ENCODE peak calls at places on chromosome 4, in seven cellular contexts. Y is heart right ventricle, S is suprapubic skin, V is thoracic aorta, T is body of pancreas, Z is AG04450, R is heart left ventricle. G is an unnamed sample.

GRCh38 chr4:147453561-147454141 is 27.2 kb upstream of the EDNRA start:
- DNase-seq in V (no peak), Y (no peak), S (no peak), Z (peak; percentile 24), T (no peak), R (no peak), G (no peak)

GRCh38 chr4:7727727-7728126 is 211.9 kb downstream of the AFAP1 start:
- DNase-seq in T (no peak), Y (no peak), Z (no peak), R (no peak), S (no peak), V (no peak), G (no peak)

GRCh38 chr4:72564184-72564583 is 4.8 kb downstream of the ADAMTS3 start:
- DNase-seq in Z (no peak), T (no peak), V (no peak), S (no peak), Y (no peak), R (no peak), G (peak; percentile 69)

GRCh38 chr4:155299103-155299502 is 77.7 kb downstream of the MAP9 start:
- DNase-seq in V (no peak), Z (no peak), S (no peak), R (no peak), Y (no peak), T (no peak), G (no peak)

GRCh38 chr4:188254211-188254610 is 115.0 kb downstream of the TRIML1 start:
- DNase-seq in R (no peak), S (no peak), V (no peak), Z (no peak), Y (no peak), T (no peak), G (no peak)

GRCh38 chr4:72677265-72677664 is 108.2 kb upstream of the ADAMTS3 start:
- DNase-seq in S (no peak), T (peak; percentile 21), R (no peak), V (no peak), Z (no peak), Y (no peak), G (no peak)

GRCh38 chr4:23969635-23970034 is 79.8 kb upstream of the PPARGC1A start:
- DNase-seq in T (no peak), Z (no peak), S (no peak), R (no peak), V (no peak), Y (no peak), G (no peak)

GRCh38 chr4:84497220-84497834 is 1.8 kb downstream of the NKX6-1 start:
- DNase-seq in R (no peak), V (no peak), Z (no peak), S (no peak), T (no peak), Y (no peak), G (no peak)

GRCh38 chr4:16969696-16970135 is 71.3 kb upstream of the LDB2 start:
- DNase-seq in R (no peak), Y (no peak), S (no peak), V (no peak), T (peak; percentile 14), Z (peak; percentile 36), G (no peak)

GRCh38 chr4:17324431-17324830 is 187.5 kb downstream of the QDPR start:
- DNase-seq in V (no peak), Z (peak; percentile 62), T (peak; percentile 28), Y (peak; percentile 69), R (peak; percentile 46), S (no peak), G (peak; percentile 37)

GRCh38 chr4:156223985-156224384 is 270.3 kb upstream of the CTSO start:
- DNase-seq in Z (no peak), V (no peak), T (no peak), S (no peak), Y (no peak), R (no peak), G (no peak)

GRCh38 chr4:47010347-47011188 is 17.2 kb upstream of the GABRA4 start:
- DNase-seq in T (no peak), Y (no peak), V (no peak), S (no peak), R (no peak), Z (no peak), G (no peak)

GRCh38 chr4:16757080-16757521 is 141.3 kb downstream of the LDB2 start:
- DNase-seq in V (no peak), R (no peak), T (no peak), Y (no peak), Z (no peak), S (no peak), G (no peak)

GRCh38 chr4:152099061-152099425 is 338.2 kb upstream of the GATB start:
- DNase-seq in Z (no peak), S (no peak), R (no peak), T (no peak), V (no peak), Y (no peak), G (no peak)

GRCh38 chr4:63580796-63581475 is 828.3 kb downstream of the TECRL start:
- DNase-seq in R (no peak), Y (no peak), S (no peak), Z (no peak), T (no peak), V (no peak), G (no peak)

GRCh38 chr4:184424993-184425758 is 49.2 kb downstream of the IRF2 start:
- DNase-seq in V (no peak), Y (no peak), T (no peak), R (no peak), Z (no peak), S (no peak), G (no peak)

GRCh38 chr4:175705407-175705806 is 106.7 kb downstream of the GPM6A start:
- DNase-seq in V (no peak), S (no peak), T (no peak), R (no peak), Z (no peak), Y (peak; percentile 16), G (no peak)

GRCh38 chr4:94304365-94304971 is 38.2 kb downstream of the HPGDS start:
- DNase-seq in T (no peak), Y (no peak), Z (no peak), R (no peak), S (no peak), V (no peak), G (no peak)

GRCh38 chr4:109729155-109729562 is 711 bp downstream of the PLA2G12A start:
- DNase-seq in Y (no peak), V (no peak), Z (no peak), R (no peak), T (no peak), S (no peak), G (no peak)

GRCh38 chr4:169902658-169903345 is 123.4 kb downstream of the MFAP3L start:
- DNase-seq in V (no peak), Y (no peak), Z (no peak), T (no peak), S (no peak), R (no peak), G (no peak)

GRCh38 chr4:54414545-54414944 is 185.5 kb downstream of the PDGFRA start:
- DNase-seq in T (no peak), S (no peak), R (no peak), V (no peak), Y (no peak), Z (no peak), G (no peak)

GRCh38 chr4:54423066-54423465 is 194.0 kb downstream of the PDGFRA start:
- DNase-seq in Y (no peak), R (no peak), Z (no peak), T (no peak), S (no peak), V (no peak), G (peak; percentile 21)

GRCh38 chr4:54418468-54418867 is 189.4 kb downstream of the PDGFRA start:
- DNase-seq in V (no peak), Z (no peak), T (no peak), Y (no peak), R (no peak), S (no peak), G (no peak)
- TF ChIP-seq CTCF in V (no peak), Z (no peak), T (no peak), Y (no peak), R (no peak), S (no peak), G (no peak)

GRCh38 chr4:4332529-4332928 is 42.5 kb downstream of the ZBTB49 start:
- DNase-seq in Y (no peak), V (no peak), Z (no peak), T (no peak), S (no peak), R (no peak), G (no peak)

GRCh38 chr4:4330794-4331193 is 40.7 kb downstream of the ZBTB49 start:
- DNase-seq in V (no peak), R (no peak), Z (no peak), Y (no peak), S (no peak), T (no peak), G (no peak)

GRCh38 chr4:4334798-4335520 is 44.9 kb downstream of the ZBTB49 start:
- DNase-seq in S (no peak), Y (peak; percentile 52), R (peak; percentile 42), T (peak; percentile 74), Z (no peak), V (no peak), G (no peak)

GRCh38 chr4:4329496-4329895 is 39.4 kb downstream of the ZBTB49 start:
- DNase-seq in R (no peak), Z (no peak), V (no peak), S (no peak), Y (no peak), T (no peak), G (no peak)

GRCh38 chr4:4333265-4333706 is 43.2 kb downstream of the ZBTB49 start:
- DNase-seq in S (no peak), V (no peak), Z (peak; percentile 42), R (peak; percentile 37), T (no peak), Y (peak; percentile 50), G (peak; percentile 66)
- H3K4me3 ChIP-seq in S (no peak overlapping the region), V (no peak overlapping the region), Z (no peak overlapping the region), R (no peak overlapping the region), T (no peak overlapping the region), Y (no peak overlapping the region), G (no peak overlapping the region)

DNA sequence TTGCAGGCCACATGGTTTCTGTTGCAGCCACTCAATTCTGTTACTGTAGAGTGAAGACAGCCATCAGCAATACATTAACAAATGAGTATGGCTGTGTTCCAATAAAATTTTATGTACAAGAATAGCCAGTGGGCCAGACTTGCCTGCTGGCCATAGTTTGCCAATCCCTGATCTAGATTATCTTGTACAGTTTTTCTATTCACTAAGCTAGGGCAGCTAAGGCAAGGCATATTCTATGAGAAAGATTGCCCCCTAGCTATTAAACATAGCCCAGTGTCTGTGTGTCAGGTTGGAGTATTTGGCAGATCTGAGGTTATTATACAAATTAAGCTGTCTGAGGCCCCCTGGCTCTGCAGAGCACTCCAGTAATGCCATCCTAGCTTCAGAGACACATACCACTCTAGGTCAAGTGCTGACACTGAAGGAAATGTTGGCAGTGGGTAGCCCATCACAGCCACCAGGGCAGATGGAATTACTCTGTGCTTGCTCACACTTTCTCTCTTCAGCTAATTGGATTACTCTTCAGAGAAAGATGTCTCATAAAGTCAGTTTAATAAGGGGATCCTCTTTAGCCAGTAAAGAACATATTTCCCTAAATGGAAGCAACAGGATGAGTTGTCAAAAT is 40.7 kb downstream of the MTTP start:
- DNase-seq in S (no peak), T (no peak), V (no peak), Y (peak; percentile 23), Z (no peak), R (peak; percentile 18), G (no peak)
- TF ChIP-seq CTCF in S (no peak), T (no peak), V (no peak), Y (peak; percentile 15), Z (no peak), R (peak; percentile 18), G (no peak)

GRCh38 chr4:69056921-69057562 is 39.2 kb upstream of the UGT2B7 start:
- DNase-seq in V (no peak), R (no peak), Y (no peak), Z (no peak), T (no peak), S (no peak), G (no peak)
- H3K4me3 ChIP-seq in V (no peak overlapping the region), R (no peak overlapping the region), Y (no peak overlapping the region), Z (no peak overlapping the region), T (no peak overlapping the region), S (no peak overlapping the region), G (no peak overlapping the region)